ENCODE peak calls at places on chromosomes 6 and 20, in nine cellular contexts. V is amniotic stem cell; W is MCF 10A; U is stimulated activated CD4-positive, alpha-beta T cell treated with anti-CD3 and anti-CD28 coated beads, Interleukin-12 subunit alpha, Interleukin-12 subunit beta, amount 100 ng/mL, for 4 hours; H is ecto neural progenitor cell; Y is EL; G is activated naive CD4-positive, alpha-beta T cell; J is upper lobe of right lung; C is Calu3. R is an unnamed sample.

GRCh38 chr6:26536571-26537159 is 1.5 kb upstream of the HMGN4 start:
- DNase-seq in V (peak; percentile 20), W (peak; percentile 44), U (no peak), H (no peak), Y (peak; percentile 74), G (no peak), J (no peak), C (no peak), R (peak; percentile 56)

GRCh38 chr20:7841967-7842301 is 98.3 kb downstream of the HAO1 start:
- DNase-seq in V (peak; percentile 66), W (peak; percentile 95), U (no peak), H (no peak), Y (peak; percentile 73), G (no peak), J (no peak), C (peak; percentile 40), R (peak; percentile 71)

GRCh38 chr20:44407402-44408184 is 52.1 kb downstream of the HNF4A start:
- DNase-seq in V (no peak), W (peak; percentile 95), U (no peak), H (no peak), Y (peak; percentile 70), G (no peak), J (no peak), C (peak; percentile 93), R (peak; percentile 59)

GRCh38 chr6:84453499-84453898 is 226.1 kb upstream of the CEP162 start:
- DNase-seq in V (no peak), W (no peak), U (no peak), H (no peak), Y (peak; percentile 17), G (no peak), J (no peak), C (no peak), R (no peak)

GRCh38 chr20:58019027-58019849 is 209.2 kb downstream of the ANKRD60 start:
- DNase-seq in V (peak; percentile 54), W (no peak), U (no peak), H (peak; percentile 41), Y (peak; percentile 85), G (no peak), J (no peak), C (peak; percentile 64), R (peak; percentile 11)

GRCh38 chr20:41609476-41609875 is 8.7 kb downstream of the CHD6 start:
- DNase-seq in V (no peak), W (no peak), U (no peak), H (no peak), Y (no peak), G (no peak), J (no peak), C (no peak), R (no peak)

GRCh38 chr6:122631571-122632249 is 21.5 kb downstream of the PKIB start:
- DNase-seq in V (no peak), W (peak; percentile 29), U (no peak), H (no peak), Y (no peak), G (no peak), J (no peak), C (no peak), R (no peak)

GRCh38 chr6:158086054-158086705 is 81.9 kb downstream of the SERAC1 start:
- DNase-seq in V (no peak), W (no peak), U (no peak), H (no peak), Y (peak; percentile 39), G (no peak), J (no peak), C (no peak), R (no peak)

GRCh38 chr20:39916236-39916635 is 772.8 kb downstream of the MAFB start:
- DNase-seq in V (no peak), W (no peak), U (no peak), H (no peak), Y (peak; percentile 44), G (no peak), J (no peak), C (no peak), R (no peak)

GRCh38 chr6:3788408-3789017 is 37.0 kb upstream of the PXDC1 start:
- DNase-seq in V (no peak), W (no peak), U (no peak), H (no peak), Y (no peak), G (no peak), J (no peak), C (no peak), R (no peak)

GRCh38 chr6:112502348-112503130 is 155.4 kb downstream of the RFPL4B start:
- DNase-seq in V (no peak), W (peak; percentile 5), U (no peak), H (no peak), Y (peak; percentile 27), G (no peak), J (no peak), C (no peak), R (no peak)

GRCh38 chr20:17558154-17558940 is 11.5 kb upstream of the DSTN start:
- DNase-seq in V (peak; percentile 87), W (peak; percentile 89), U (no peak), H (no peak), Y (peak; percentile 91), G (no peak), J (no peak), C (peak; percentile 48), R (peak; percentile 88)

GRCh38 chr20:35002426-35003210 is 47.0 kb downstream of the MYH7B start:
- DNase-seq in V (no peak), W (no peak), U (no peak), H (no peak), Y (no peak), G (no peak), J (no peak), C (no peak), R (no peak)

GRCh38 chr6:71238351-71238750 is 50.3 kb upstream of the OGFRL1 start:
- DNase-seq in V (no peak), W (no peak), U (no peak), H (no peak), Y (peak; percentile 61), G (no peak), J (no peak), C (no peak), R (no peak)

GRCh38 chr6:155614606-155615005 is 159.0 kb upstream of the NOX3 start:
- DNase-seq in V (no peak), W (no peak), U (no peak), H (no peak), Y (no peak), G (no peak), J (no peak), C (no peak), R (no peak)

GRCh38 chr6:57248311-57248895 is 26.3 kb upstream of the RAB23 start:
- DNase-seq in V (no peak), W (no peak), U (no peak), H (no peak), Y (no peak), G (no peak), J (no peak), C (no peak), R (no peak)

GRCh38 chr6:17045581-17046322 is 56.1 kb upstream of the STMND1 start:
- DNase-seq in V (peak; percentile 32), W (no peak), U (no peak), H (no peak), Y (peak; percentile 77), G (no peak), J (no peak), C (no peak), R (peak; percentile 72)

GRCh38 chr6:135180458-135181332 is at the start of gene MYB:
- DNase-seq in V (no peak), W (peak; percentile 62), U (peak; percentile 65), H (peak; percentile 79), Y (peak; percentile 72), G (peak; percentile 36), J (peak; percentile 80), C (peak; percentile 74), R (peak; percentile 35)

GRCh38 chr6:122238861-122239260 is 160.6 kb upstream of the HSF2 start:
- DNase-seq in V (no peak), W (no peak), U (no peak), H (no peak), Y (no peak), G (no peak), J (no peak), C (no peak), R (no peak)

GRCh38 chr6:157688960-157689599 is 134.0 kb upstream of the SNX9 start:
- DNase-seq in V (no peak), W (peak; percentile 23), U (no peak), H (no peak), Y (peak; percentile 23), G (no peak), J (peak; percentile 62), C (peak; percentile 2), R (no peak)

GRCh38 chr20:52731086-52731485 is 241.1 kb upstream of the TSHZ2 start:
- DNase-seq in V (no peak), W (no peak), U (no peak), H (no peak), Y (no peak), G (no peak), J (no peak), C (no peak), R (no peak)

GRCh38 chr6:170435766-170436165 is 117.3 kb downstream of the PSMB1 start:
- DNase-seq in V (no peak), W (no peak), U (no peak), H (no peak), Y (no peak), G (no peak), J (no peak), C (no peak), R (no peak)

GRCh38 chr20:31547017-31547675 is 32.9 kb downstream of the HM13 start:
- DNase-seq in V (peak; percentile 56), W (peak; percentile 87), U (peak; percentile 71), H (peak; percentile 87), Y (peak; percentile 88), G (peak; percentile 46), J (peak; percentile 90), C (peak; percentile 95), R (no peak)

GRCh38 chr6:48775157-48775556 is 664.2 kb upstream of the PTCHD4 start:
- DNase-seq in V (no peak), W (no peak), U (no peak), H (no peak), Y (peak; percentile 56), G (no peak), J (no peak), C (no peak), R (no peak)

GRCh38 chr6:138491020-138491419 is 8.3 kb downstream of the NHSL1 start:
- DNase-seq in V (no peak), W (no peak), U (no peak), H (no peak), Y (no peak), G (no peak), J (no peak), C (no peak), R (no peak)

GRCh38 chr20:17633221-17633849 is 48.7 kb downstream of the RRBP1 start:
- DNase-seq in V (no peak), W (no peak), U (no peak), H (no peak), Y (no peak), G (no peak), J (no peak), C (no peak), R (no peak)

GRCh38 chr20:4606046-4606445 is 115.7 kb upstream of the PRND start:
- DNase-seq in V (no peak), W (no peak), U (no peak), H (no peak), Y (no peak), G (no peak), J (no peak), C (no peak), R (no peak)

GRCh38 chr6:21636876-21637275 is 43.3 kb downstream of the SOX4 start:
- DNase-seq in V (no peak), W (no peak), U (no peak), H (no peak), Y (no peak), G (no peak), J (no peak), C (no peak), R (no peak)

R was measured in HS-27A.